ENCODE peak calls at places on chromosomes 7 and 10, in seven cellular contexts. U is PC-3, F is HCT116, H is fibroblast of mammary gland, M is MM.1S, A is choroid plexus epithelial cell, W is A549. G is an unnamed sample.

GRCh38 chr7:144717720-144718119 is 118.1 kb downstream of the TPK1 start:
- DNase-seq in M (no peak), H (no peak), F (no peak), A (no peak), W (no peak), U (no peak), G (no peak)

GRCh38 chr10:59879363-59879935 is 26.9 kb downstream of the CCDC6 start:
- DNase-seq in M (no peak), A (no peak), W (no peak), U (no peak), H (no peak), F (no peak), G (no peak)

GRCh38 chr7:152521420-152522337 is 85.9 kb upstream of the KMT2C start:
- DNase-seq in A (peak), U (peak), H (no peak), W (no peak), F (no peak), M (no peak), G (no peak)

GRCh38 chr10:29650552-29650944 is 15.8 kb upstream of the SVIL start:
- DNase-seq in H (no peak), W (no peak), F (no peak), A (no peak), M (no peak), U (no peak), G (no peak)

GRCh38 chr7:109343662-109344061 is 774.0 kb downstream of the DNAJB9 start:
- DNase-seq in M (no peak), F (no peak), H (peak), W (no peak), A (peak), U (no peak), G (no peak)

GRCh38 chr7:155188821-155189599 is 108.7 kb upstream of the INSIG1 start:
- DNase-seq in H (peak), F (no peak), W (no peak), A (peak), M (no peak), U (no peak), G (no peak)

GRCh38 chr10:70358446-70358845 is 24.0 kb downstream of the LRRC20 start:
- DNase-seq in M (no peak), H (no peak), U (no peak), A (no peak), F (no peak), W (no peak), G (no peak)

GRCh38 chr10:90417056-90417455 is 440.8 kb downstream of the HTR7 start:
- DNase-seq in W (no peak), U (peak), H (peak), M (no peak), A (peak), F (no peak), G (no peak)

GRCh38 chr7:192035-192649 is at the start of gene FAM20C:
- DNase-seq in U (peak), F (peak), A (peak), W (peak), H (peak), M (no peak), G (peak)

GRCh38 chr10:131126321-131127121 is 185.0 kb downstream of the TCERG1L start:
- DNase-seq in F (no peak), A (no peak), W (no peak), U (no peak), H (no peak), M (no peak), G (no peak)

GRCh38 chr10:55820478-55820877 is 540.6 kb downstream of the ZWINT start:
- DNase-seq in H (no peak), U (peak), M (no peak), A (no peak), F (no peak), W (no peak), G (no peak)

GRCh38 chr7:98930921-98931320 is 52.6 kb downstream of the TRRAP start:
- DNase-seq in F (no peak), W (no peak), A (peak), H (no peak), M (peak), U (no peak), G (peak)

GRCh38 chr7:55556031-55556430 is 16.3 kb downstream of the VOPP1 start:
- DNase-seq in F (no peak), M (peak), A (no peak), U (peak), W (no peak), H (no peak), G (no peak)

GRCh38 chr7:55555160-55555559 is 17.1 kb downstream of the VOPP1 start:
- DNase-seq in M (no peak), F (no peak), W (no peak), A (no peak), U (no peak), H (no peak), G (no peak)

GRCh38 chr7:55558962-55559920 is 13.1 kb downstream of the VOPP1 start:
- DNase-seq in M (no peak), H (no peak), U (no peak), F (no peak), A (no peak), W (no peak), G (no peak)

GRCh38 chr7:55556492-55556891 is 15.8 kb downstream of the VOPP1 start:
- DNase-seq in W (no peak), U (peak), M (peak), H (no peak), F (no peak), A (no peak), G (no peak)

DNA sequence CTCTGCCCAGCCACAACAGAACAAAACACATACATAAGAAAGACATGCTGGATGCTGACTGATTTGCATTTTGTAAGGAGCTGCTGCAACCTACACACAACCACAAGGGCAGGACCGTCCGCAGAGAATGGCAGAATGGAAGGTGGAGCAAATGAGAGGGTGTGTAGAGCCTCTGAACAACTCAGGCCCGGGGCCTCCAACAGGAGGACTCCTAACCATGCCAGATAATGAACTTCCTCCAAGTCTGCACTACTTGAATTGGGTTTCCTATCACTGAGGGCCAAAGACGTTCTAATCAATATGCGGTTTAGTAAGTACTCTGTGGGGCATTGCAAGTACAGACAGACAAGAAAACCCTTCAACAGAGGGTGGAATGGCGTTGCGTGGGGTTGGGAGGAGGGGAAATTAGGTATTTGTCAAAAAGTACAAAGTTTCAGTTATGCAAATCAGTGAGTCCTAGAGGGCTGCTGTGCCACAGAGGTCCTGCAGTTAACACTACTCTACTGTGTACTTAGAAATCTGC is 14.6 kb downstream of the VOPP1 start:
- DNase-seq in U (no peak), W (no peak), F (no peak), A (no peak), H (no peak), M (peak), G (no peak)
- H3K4me3 ChIP-seq in U (no peak), W (no peak), F (no peak), A (no peak), H (no peak), M (peak), G (no peak)

GRCh38 chr7:23864984-23865383 is 155.0 kb downstream of the STK31 start:
- DNase-seq in F (no peak), H (peak), W (no peak), U (peak), M (no peak), A (peak), G (no peak)

DNA sequence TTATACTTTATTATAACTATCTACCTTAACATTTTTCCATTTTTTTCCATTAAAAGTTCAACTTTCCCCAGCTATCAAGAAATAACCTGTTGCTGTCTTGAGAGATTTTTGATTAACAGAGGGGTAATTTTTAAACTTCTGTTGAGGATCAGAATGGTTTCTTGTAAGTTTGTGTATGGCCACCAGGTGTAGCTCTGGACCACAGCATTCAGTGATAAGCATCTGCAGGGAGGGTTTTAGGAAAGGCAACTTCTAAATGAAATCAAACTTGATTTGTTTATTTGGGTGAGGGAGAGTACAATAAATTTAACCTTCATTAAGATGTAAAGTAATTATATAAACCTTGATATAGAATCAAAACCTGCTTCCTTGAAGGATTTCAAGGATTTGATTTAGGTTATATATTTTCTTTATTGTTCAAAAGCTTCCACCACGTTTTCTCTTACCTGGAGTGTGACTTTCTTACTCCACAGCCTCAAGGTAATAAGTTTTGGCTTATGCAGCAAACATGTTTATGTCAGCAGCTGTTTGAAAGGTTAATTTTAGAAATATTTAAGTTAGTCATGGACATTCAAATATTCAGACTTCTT is 153.3 kb downstream of the STK31 start:
- DNase-seq in M (peak), A (peak), W (peak), F (peak), U (peak), H (peak), G (no peak)
- TF ChIP-seq CTCF in M (peak), A (peak), W (peak), F (peak), U (peak), H (peak), G (no peak)

GRCh38 chr10:36280396-36280795 is 638.3 kb upstream of the FZD8 start:
- DNase-seq in U (peak), M (no peak), A (peak), H (no peak), F (no peak), W (peak), G (no peak)
- H3K4me3 ChIP-seq in U (no peak), M (no peak), A (no peak), H (no peak), F (no peak), W (no peak), G (no peak)

DNA sequence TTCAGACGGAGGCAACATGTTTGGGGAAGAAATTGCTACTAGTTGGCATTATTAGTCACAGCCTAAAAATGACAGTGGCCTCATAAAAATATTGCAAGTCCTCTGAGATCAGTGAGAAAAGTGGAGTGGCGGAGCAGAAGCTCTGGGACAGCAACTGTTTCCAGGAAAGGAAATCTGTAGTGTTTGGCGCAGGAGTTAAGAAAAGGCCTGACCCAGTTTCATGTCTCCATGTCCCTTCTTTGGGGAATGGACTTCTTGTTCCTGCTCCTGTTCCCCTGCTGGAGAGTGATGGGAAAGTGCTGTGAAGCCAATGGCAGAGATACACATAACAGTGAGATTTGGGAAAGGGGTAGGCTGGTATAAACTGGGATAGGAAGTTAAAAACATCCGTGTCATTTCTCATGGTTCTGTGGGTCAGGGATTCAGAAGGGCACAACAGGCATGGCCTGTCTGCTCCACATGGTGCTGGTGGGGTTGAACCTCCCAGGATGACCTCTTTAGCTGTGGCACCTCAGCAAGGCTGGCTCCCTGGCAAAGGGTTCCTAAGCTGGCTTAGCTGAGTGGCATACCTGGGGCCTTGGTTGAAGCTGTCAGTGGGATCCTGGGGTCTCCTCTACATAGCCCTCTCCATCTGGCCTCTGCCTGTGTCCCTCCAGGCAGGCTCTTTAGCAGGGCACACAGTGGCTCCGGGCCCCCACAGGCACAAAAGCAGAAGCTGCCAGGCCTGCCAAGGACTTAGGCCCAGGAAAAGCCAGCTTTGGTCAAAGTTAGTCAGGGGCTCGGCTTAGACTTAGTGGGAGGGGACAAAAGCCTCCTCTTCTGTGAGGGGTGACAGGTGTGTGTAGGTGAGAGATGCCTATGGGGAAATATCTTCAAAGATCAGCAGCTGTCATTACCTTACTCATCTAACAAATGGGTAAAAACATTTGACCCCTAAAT is 77.7 kb downstream of the WDFY4 start:
- DNase-seq in A (no peak), M (no peak), H (no peak), U (peak), W (no peak), F (no peak), G (no peak)
- TF ChIP-seq CTCF in A (no peak), M (no peak), H (no peak), U (no peak), W (no peak), F (no peak), G (no peak)

DNA sequence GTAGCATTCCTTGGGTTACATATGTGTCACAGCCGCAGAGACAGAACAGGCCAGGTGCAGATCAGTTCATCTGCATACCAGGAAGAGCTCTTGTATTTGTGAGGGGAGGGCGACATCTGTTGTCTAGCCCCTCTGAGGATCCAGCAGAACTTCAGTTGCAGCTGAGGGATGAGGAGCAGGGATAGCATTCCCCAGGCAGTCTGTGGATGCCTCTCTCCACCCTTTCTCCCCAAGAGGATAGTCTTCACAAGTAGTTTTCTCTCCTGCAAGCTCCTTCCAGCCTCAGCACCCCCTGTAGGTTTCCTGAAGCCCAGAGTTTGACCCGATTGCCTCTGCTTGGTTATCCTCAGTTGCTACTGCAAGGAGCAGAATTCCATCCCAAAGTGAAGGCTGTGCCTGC is 2.6 kb downstream of the SCD start:
- DNase-seq in H (no peak), M (no peak), W (no peak), A (no peak), U (no peak), F (no peak), G (no peak)
- H3K4me3 ChIP-seq in H (peak), M (peak), W (peak), A (peak), U (peak), F (no peak), G (no peak)

GRCh38 chr7:113015038-113015645 is 71.5 kb downstream of the GPR85 start:
- DNase-seq in U (peak), W (peak), M (peak), A (peak), F (peak), H (peak), G (no peak)
- TF ChIP-seq CTCF in U (peak), W (peak), M (peak), A (peak), F (peak), H (peak), G (no peak)

DNA sequence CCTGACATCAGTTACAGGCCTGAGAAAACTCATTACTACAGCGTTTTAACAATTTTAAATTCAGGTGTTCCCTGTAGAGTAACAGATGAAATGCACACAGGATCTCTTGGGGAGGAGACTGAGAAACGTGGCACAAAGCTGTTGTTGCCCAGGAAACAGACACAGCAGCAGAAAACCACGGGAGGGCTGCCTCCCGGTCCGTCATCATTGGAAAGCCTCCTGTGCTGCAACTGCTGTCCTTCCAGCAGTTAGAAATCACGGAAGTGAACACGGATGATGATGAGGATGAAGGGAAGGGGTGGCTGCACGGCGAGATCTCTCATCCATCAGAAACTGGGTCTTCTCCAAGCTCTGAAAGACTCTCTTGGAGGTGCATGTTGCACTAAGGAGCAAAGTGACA is 94.6 kb upstream of the RNF32 start:
- DNase-seq in M (no peak), U (no peak), H (no peak), F (no peak), A (peak), W (no peak), G (no peak)
- H3K4me3 ChIP-seq in M (no peak), U (no peak), H (no peak), F (no peak), A (no peak), W (no peak), G (no peak)

DNA sequence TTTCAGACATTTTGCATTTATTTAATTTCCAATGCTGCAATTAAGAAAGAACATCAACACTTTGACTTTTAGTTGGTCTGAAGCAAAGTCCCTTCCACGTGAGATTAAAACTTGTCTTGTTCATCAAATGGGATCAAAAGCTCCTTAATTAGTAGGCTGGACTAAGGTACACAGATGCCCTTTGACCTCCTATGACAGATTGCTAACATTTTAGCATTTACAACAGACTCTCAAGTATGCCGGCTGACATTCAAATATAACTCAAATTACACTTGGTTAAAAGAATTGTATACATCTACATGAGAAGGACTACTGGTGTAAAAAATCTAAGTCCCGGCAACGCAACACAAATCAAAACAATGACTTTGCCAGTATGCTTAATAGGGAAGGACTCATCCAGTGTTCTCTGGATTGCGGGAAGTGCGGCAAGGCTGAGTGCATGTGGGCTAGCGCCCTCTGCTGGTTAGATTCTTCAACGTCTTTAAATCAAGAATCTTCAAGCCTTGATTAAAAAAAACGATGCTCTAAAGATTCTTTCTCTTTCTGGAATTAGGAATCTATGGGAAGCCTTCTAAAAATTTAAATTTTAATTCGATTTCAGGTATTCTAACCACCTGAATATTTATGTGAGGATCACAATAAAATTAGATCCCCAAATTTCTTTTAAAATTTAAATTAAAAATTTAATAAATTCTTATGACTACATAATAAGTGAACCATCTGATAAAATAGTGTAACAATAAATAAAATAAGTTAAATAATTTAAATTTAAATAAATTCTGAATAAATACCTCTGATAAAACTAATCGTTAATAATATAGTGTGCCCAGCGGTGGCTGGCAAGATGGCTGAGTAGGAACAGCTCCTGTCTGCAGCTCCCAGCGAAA is 444.7 kb downstream of the DGKB start:
- DNase-seq in H (peak), M (peak), A (peak), U (peak), F (peak), W (peak), G (peak)
- TF ChIP-seq CTCF in H (peak), M (peak), A (peak), U (peak), F (peak), W (peak), G (no peak)